ENCODE peak calls at places on chromosomes 6 and 20, in five cellular contexts. C is Peyer's patch, Z is HCT116, B is uterus, M is A549. N is an unnamed sample.

GRCh38 chr6:149216459-149216858 is 101.1 kb upstream of the TAB2 start:
- DNase-seq in M (no peak), C (no peak), Z (no peak), B (no peak), N (no peak)

GRCh38 chr20:6686171-6686570 is 81.3 kb upstream of the BMP2 start:
- DNase-seq in M (no peak), Z (no peak), B (no peak), C (no peak), N (no peak)

GRCh38 chr6:12082368-12082767 is 70.3 kb downstream of the HIVEP1 start:
- DNase-seq in B (no peak), Z (no peak), M (no peak), C (no peak), N (no peak)

GRCh38 chr6:144353871-144354314 is 68.8 kb downstream of the UTRN start:
- DNase-seq in C (no peak), Z (no peak), M (no peak), B (no peak), N (no peak)

GRCh38 chr20:44970243-44970757 is 4.0 kb downstream of the STK4 start:
- DNase-seq in Z (no peak), B (no peak), C (no peak), M (no peak), N (no peak)

GRCh38 chr6:105810105-105810921 is 275.8 kb upstream of the PRDM1 start:
- DNase-seq in B (no peak), C (no peak), Z (peak; percentile 35), M (peak; percentile 9), N (peak; percentile 36)

GRCh38 chr6:4829089-4829488 is 52.9 kb downstream of the CDYL start:
- DNase-seq in B (no peak), Z (no peak), M (no peak), C (no peak), N (no peak)

GRCh38 chr6:36955136-36955535 is 598 bp downstream of the PI16 start:
- DNase-seq in C (no peak), Z (no peak), M (no peak), B (no peak), N (no peak)

GRCh38 chr20:35499271-35499670 is 30.2 kb downstream of the C20orf173 start:
- DNase-seq in Z (no peak), M (no peak), B (no peak), C (no peak), N (no peak)

GRCh38 chr6:72589096-72589495 is 32.8 kb upstream of the KCNQ5 start:
- DNase-seq in Z (no peak), C (no peak), M (no peak), B (no peak), N (no peak)

GRCh38 chr20:17859616-17860232 is 108.9 kb downstream of the SNX5 start:
- DNase-seq in Z (no peak), B (no peak), M (no peak), C (peak; percentile 48), N (no peak)

GRCh38 chr6:10381133-10381829 is 33.6 kb downstream of the TFAP2A start:
- DNase-seq in M (no peak), B (no peak), C (no peak), Z (no peak), N (no peak)

GRCh38 chr6:53044071-53044470 is 21.1 kb upstream of the FBXO9 start:
- DNase-seq in Z (no peak), C (no peak), B (no peak), M (no peak), N (no peak)

GRCh38 chr6:162153120-162153519 is 574.4 kb downstream of the PRKN start:
- DNase-seq in C (no peak), M (no peak), B (no peak), Z (no peak), N (no peak)

GRCh38 chr20:37681384-37681977 is 12.3 kb upstream of the CTNNBL1 start:
- DNase-seq in Z (no peak), M (no peak), B (no peak), C (no peak), N (no peak)

GRCh38 chr6:44642870-44643522 is 255.5 kb downstream of the CDC5L start:
- DNase-seq in C (no peak), M (no peak), Z (no peak), B (no peak), N (no peak)

GRCh38 chr20:63696628-63697356 is at the start of gene TNFRSF6B:
- DNase-seq in B (no peak), M (no peak), C (no peak), Z (no peak), N (no peak)

GRCh38 chr6:149897855-149898744 is at the start of gene RAET1E:
- DNase-seq in C (no peak), B (no peak), M (no peak), Z (no peak), N (no peak)

GRCh38 chr20:20096421-20096820 is 44.1 kb downstream of the CFAP61 start:
- DNase-seq in C (no peak), M (no peak), Z (no peak), B (no peak), N (no peak)

GRCh38 chr20:49853640-49854039 is 41.0 kb downstream of the SLC9A8 start:
- DNase-seq in Z (no peak), C (no peak), B (no peak), M (no peak), N (peak; percentile 67)

GRCh38 chr6:15608406-15608805 is 54.4 kb downstream of the DTNBP1 start:
- DNase-seq in B (peak; percentile 30), M (peak; percentile 68), C (no peak), Z (peak; percentile 21), N (peak; percentile 64)

GRCh38 chr6:166277892-166278578 is 30.2 kb downstream of the PRR18 start:
- DNase-seq in B (no peak), M (no peak), C (no peak), Z (no peak), N (no peak)

GRCh38 chr6:166279393-166279679 is 28.9 kb downstream of the PRR18 start:
- DNase-seq in M (no peak), C (no peak), B (no peak), Z (no peak), N (no peak)

GRCh38 chr6:166282394-166283032 is 25.7 kb downstream of the PRR18 start:
- DNase-seq in C (no peak), M (no peak), Z (no peak), B (no peak), N (no peak)

GRCh38 chr6:166278579-166279392 is 29.4 kb downstream of the PRR18 start:
- DNase-seq in C (no peak), Z (no peak), B (no peak), M (no peak), N (no peak)

DNA sequence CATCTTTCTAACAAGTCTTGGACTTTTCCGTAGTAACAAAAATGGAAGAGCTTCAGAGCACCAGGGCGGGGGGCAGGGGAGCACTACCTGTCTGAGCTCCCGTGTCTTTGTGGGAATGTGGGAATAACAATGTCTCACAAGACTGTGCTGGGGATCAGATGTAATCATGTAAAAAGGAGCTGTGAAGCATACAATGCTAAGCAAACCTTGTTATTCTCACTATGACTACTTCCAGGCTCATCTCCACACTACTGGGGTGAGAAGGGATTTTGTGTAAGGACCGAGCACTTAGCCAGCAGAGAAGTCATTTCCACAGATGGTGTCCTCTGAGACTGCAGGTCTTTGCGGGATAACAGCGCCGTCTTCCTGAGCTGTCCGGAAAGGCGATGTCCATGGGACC is 27.1 kb downstream of the PRR18 start:
- DNase-seq in Z (no peak), B (no peak), C (no peak), M (no peak), N (no peak)
- TF ChIP-seq POLR2A in Z (no peak), B (no peak), C (no peak), M (no peak), N (no peak)

GRCh38 chr6:32192608-32193039 is at the start of gene GPSM3:
- DNase-seq in C (peak; percentile 86), M (no peak), Z (no peak), B (no peak), N (no peak)
- TF ChIP-seq POLR2A in C (peak; percentile 27), M (no peak), Z (no peak), B (no peak), N (no peak)

DNA sequence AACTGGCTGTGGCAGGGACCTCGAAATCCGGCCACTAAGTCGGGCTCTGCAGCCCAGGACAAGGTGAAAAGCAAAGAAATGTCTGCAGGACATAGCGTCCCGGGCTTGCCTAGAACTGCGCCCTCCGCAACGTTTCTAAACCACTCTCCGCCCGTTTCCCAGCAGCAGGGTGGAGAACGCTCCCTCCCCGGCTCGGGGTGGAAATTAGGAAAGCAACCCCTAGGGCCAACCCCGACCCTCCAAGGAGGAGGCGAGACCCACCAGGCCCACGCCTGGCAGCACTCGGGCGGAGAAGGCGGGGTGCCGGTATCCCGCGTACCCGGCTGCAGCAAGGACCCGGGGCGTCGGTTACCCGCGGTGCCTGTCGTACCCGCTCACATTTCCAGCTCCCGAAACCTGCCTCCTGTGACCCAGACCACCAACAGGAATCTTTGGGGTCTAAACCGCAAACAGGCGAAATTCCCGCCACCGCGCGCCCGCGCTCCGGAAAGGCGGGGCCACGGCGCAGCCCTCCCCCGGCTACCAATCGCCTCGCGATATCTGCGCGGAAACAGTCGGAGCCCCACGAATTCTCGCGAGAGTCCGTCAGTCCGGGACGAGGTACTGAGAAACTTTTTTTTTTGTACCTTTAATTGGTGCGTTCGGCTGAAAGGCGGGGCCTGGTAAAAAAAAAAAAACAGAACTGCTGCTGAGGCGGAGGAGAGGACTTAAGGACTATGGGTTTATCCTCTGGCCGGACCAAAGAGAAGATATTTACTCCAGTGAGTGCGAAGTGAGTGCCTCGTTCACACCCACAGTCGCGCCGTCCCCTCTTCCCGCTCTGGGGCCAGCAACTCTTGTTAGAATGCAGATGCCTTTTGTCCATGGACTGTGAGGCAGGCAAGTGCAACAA is at the start of gene MMS22L:
- DNase-seq in M (peak; percentile 66), Z (peak; percentile 91), B (peak; percentile 94), C (peak; percentile 92), N (peak; percentile 52)
- TF ChIP-seq POLR2A in M (no peak), Z (peak; percentile 64), B (no peak), C (no peak), N (no peak)

GRCh38 chr20:60952861-60953260 is 299.2 kb upstream of the CDH4 start:
- DNase-seq in Z (no peak), M (no peak), C (no peak), B (no peak), N (no peak)
- TF ChIP-seq POLR2A in Z (no peak), M (no peak), C (no peak), B (no peak), N (no peak)

GRCh38 chr6:155146205-155146604 is 117.6 kb upstream of the CLDN20 start:
- DNase-seq in C (no peak), M (no peak), B (no peak), Z (no peak), N (no peak)
- TF ChIP-seq POLR2A in C (no peak), M (no peak), B (no peak), Z (no peak), N (no peak)

DNA sequence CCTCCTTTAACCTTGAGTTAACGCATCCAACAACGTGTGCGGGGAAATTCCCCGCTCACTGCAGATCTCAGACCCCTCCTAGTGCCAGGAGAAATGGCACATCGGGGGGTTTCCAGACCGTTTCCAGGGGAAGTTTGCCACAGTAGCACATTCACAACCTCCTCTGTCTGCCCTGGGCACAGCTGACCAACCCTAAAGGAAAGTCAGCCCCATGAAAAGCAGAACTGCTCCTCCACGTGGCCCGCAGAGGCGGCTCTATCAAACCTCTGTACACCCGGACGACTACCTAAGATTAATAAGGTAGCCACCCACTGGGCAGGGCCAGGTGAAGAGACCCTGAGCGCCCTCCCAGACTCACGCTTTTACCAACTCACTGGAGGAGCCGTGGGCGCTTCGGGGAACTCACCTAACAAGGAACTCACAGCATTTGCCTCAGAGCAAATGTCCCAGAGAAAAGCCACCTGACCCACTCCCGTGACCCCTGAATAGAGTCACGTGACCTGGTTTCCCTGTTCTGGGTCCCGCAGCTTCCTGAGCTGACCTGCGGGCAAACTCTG is 93.1 kb downstream of the PRND start:
- DNase-seq in Z (no peak), B (no peak), M (no peak), C (peak; percentile 84), N (no peak)
- TF ChIP-seq POLR2A in Z (no peak), B (no peak), M (no peak), C (no peak), N (no peak)

GRCh38 chr6:89828988-89829590 is 591 bp upstream of the CASP8AP2 start:
- DNase-seq in B (no peak), Z (no peak), M (peak; percentile 21), C (no peak), N (no peak)
- TF ChIP-seq POLR2A in B (no peak), Z (peak; percentile 6), M (no peak), C (peak; percentile 17), N (peak; percentile 11)

N was measured in H54.